ENCODE peak calls at places on chromosomes 5 and 9, in seven cellular contexts. One of them, this sample, is unnamed.

GRCh38 chr5:178791976-178792375 is 61.5 kb upstream of the ZNF354A start:
- DNase-seq in heart left ventricle: no peak
- DNase-seq in G401: no peak
- DNase-seq in GM12892: no peak
- DNase-seq in activated gamma-delta T cell treated with anti-CD3 and anti-CD28 coated beads, Interleukin-2, amount 50 U/mL, for 16 hours: no peak
- DNase-seq in GM13977: no peak
- DNase-seq in HS-27A: no peak
- DNase-seq in this sample: no peak

GRCh38 chr5:73311291-73312110 is 137.1 kb downstream of the FOXD1 start:
- DNase-seq in heart left ventricle: no peak
- DNase-seq in G401: no peak
- DNase-seq in GM12892: no peak
- DNase-seq in activated gamma-delta T cell treated with anti-CD3 and anti-CD28 coated beads, Interleukin-2, amount 50 U/mL, for 16 hours: no peak
- DNase-seq in GM13977: no peak
- DNase-seq in HS-27A: peak
- DNase-seq in this sample: peak

GRCh38 chr9:92133949-92134604 is 18.9 kb upstream of the SPTLC1 start:
- DNase-seq in heart left ventricle: peak
- DNase-seq in G401: peak
- DNase-seq in GM12892: peak
- DNase-seq in activated gamma-delta T cell treated with anti-CD3 and anti-CD28 coated beads, Interleukin-2, amount 50 U/mL, for 16 hours: peak
- DNase-seq in GM13977: peak
- DNase-seq in HS-27A: peak
- DNase-seq in this sample: no peak

GRCh38 chr9:1722404-1722803 is 292.7 kb upstream of the SMARCA2 start:
- DNase-seq in heart left ventricle: no peak
- DNase-seq in G401: no peak
- DNase-seq in GM12892: no peak
- DNase-seq in activated gamma-delta T cell treated with anti-CD3 and anti-CD28 coated beads, Interleukin-2, amount 50 U/mL, for 16 hours: no peak
- DNase-seq in GM13977: no peak
- DNase-seq in HS-27A: no peak
- DNase-seq in this sample: no peak

GRCh38 chr5:131786036-131786435 is 10.8 kb downstream of the FNIP1 start:
- DNase-seq in heart left ventricle: no peak
- DNase-seq in G401: no peak
- DNase-seq in GM12892: no peak
- DNase-seq in activated gamma-delta T cell treated with anti-CD3 and anti-CD28 coated beads, Interleukin-2, amount 50 U/mL, for 16 hours: no peak
- DNase-seq in GM13977: no peak
- DNase-seq in HS-27A: no peak
- DNase-seq in this sample: no peak

GRCh38 chr5:34500236-34500836 is 155.8 kb upstream of the RAI14 start:
- DNase-seq in heart left ventricle: no peak
- DNase-seq in G401: no peak
- DNase-seq in GM12892: no peak
- DNase-seq in activated gamma-delta T cell treated with anti-CD3 and anti-CD28 coated beads, Interleukin-2, amount 50 U/mL, for 16 hours: no peak
- DNase-seq in GM13977: no peak
- DNase-seq in HS-27A: no peak
- DNase-seq in this sample: no peak

GRCh38 chr5:124923131-124923530 is 176.7 kb upstream of the ZNF608 start:
- DNase-seq in heart left ventricle: no peak
- DNase-seq in G401: peak
- DNase-seq in GM12892: no peak
- DNase-seq in activated gamma-delta T cell treated with anti-CD3 and anti-CD28 coated beads, Interleukin-2, amount 50 U/mL, for 16 hours: no peak
- DNase-seq in GM13977: no peak
- DNase-seq in HS-27A: no peak
- DNase-seq in this sample: no peak

GRCh38 chr5:157821822-157822622 is 36.9 kb downstream of the CLINT1 start:
- DNase-seq in heart left ventricle: no peak
- DNase-seq in G401: no peak
- DNase-seq in GM12892: no peak
- DNase-seq in activated gamma-delta T cell treated with anti-CD3 and anti-CD28 coated beads, Interleukin-2, amount 50 U/mL, for 16 hours: no peak
- DNase-seq in GM13977: no peak
- DNase-seq in HS-27A: no peak
- DNase-seq in this sample: no peak

GRCh38 chr9:15400281-15400941 is 22.3 kb upstream of the SNAPC3 start:
- DNase-seq in heart left ventricle: no peak
- DNase-seq in G401: no peak
- DNase-seq in GM12892: no peak
- DNase-seq in activated gamma-delta T cell treated with anti-CD3 and anti-CD28 coated beads, Interleukin-2, amount 50 U/mL, for 16 hours: no peak
- DNase-seq in GM13977: no peak
- DNase-seq in HS-27A: no peak
- DNase-seq in this sample: no peak

GRCh38 chr9:96140401-96141180 is 161.4 kb downstream of the HSD17B3 start:
- DNase-seq in heart left ventricle: no peak
- DNase-seq in G401: no peak
- DNase-seq in GM12892: no peak
- DNase-seq in activated gamma-delta T cell treated with anti-CD3 and anti-CD28 coated beads, Interleukin-2, amount 50 U/mL, for 16 hours: no peak
- DNase-seq in GM13977: no peak
- DNase-seq in HS-27A: no peak
- DNase-seq in this sample: no peak

GRCh38 chr9:80957806-80958205 is 731.5 kb downstream of the TLE1 start:
- DNase-seq in heart left ventricle: no peak
- DNase-seq in G401: no peak
- DNase-seq in GM12892: no peak
- DNase-seq in activated gamma-delta T cell treated with anti-CD3 and anti-CD28 coated beads, Interleukin-2, amount 50 U/mL, for 16 hours: no peak
- DNase-seq in GM13977: no peak
- DNase-seq in HS-27A: no peak
- DNase-seq in this sample: no peak

GRCh38 chr5:95938766-95939165 is 22.9 kb downstream of the ELL2 start:
- DNase-seq in heart left ventricle: no peak
- DNase-seq in G401: no peak
- DNase-seq in GM12892: no peak
- DNase-seq in activated gamma-delta T cell treated with anti-CD3 and anti-CD28 coated beads, Interleukin-2, amount 50 U/mL, for 16 hours: no peak
- DNase-seq in GM13977: no peak
- DNase-seq in HS-27A: no peak
- DNase-seq in this sample: no peak

GRCh38 chr5:27437594-27438200 is 399.3 kb upstream of the CDH9 start:
- DNase-seq in heart left ventricle: no peak
- DNase-seq in G401: no peak
- DNase-seq in GM12892: no peak
- DNase-seq in activated gamma-delta T cell treated with anti-CD3 and anti-CD28 coated beads, Interleukin-2, amount 50 U/mL, for 16 hours: no peak
- DNase-seq in GM13977: peak
- DNase-seq in HS-27A: no peak
- DNase-seq in this sample: no peak

GRCh38 chr9:133959966-133960567 is 32.1 kb downstream of the VAV2 start:
- DNase-seq in heart left ventricle: no peak
- DNase-seq in G401: no peak
- DNase-seq in GM12892: no peak
- DNase-seq in activated gamma-delta T cell treated with anti-CD3 and anti-CD28 coated beads, Interleukin-2, amount 50 U/mL, for 16 hours: no peak
- DNase-seq in GM13977: no peak
- DNase-seq in HS-27A: no peak
- DNase-seq in this sample: no peak

GRCh38 chr5:32462618-32463017 is 18.1 kb upstream of the ZFR start:
- DNase-seq in heart left ventricle: no peak
- DNase-seq in G401: no peak
- DNase-seq in GM12892: no peak
- DNase-seq in activated gamma-delta T cell treated with anti-CD3 and anti-CD28 coated beads, Interleukin-2, amount 50 U/mL, for 16 hours: no peak
- DNase-seq in GM13977: no peak
- DNase-seq in HS-27A: peak
- DNase-seq in this sample: no peak

GRCh38 chr9:133543772-133544467 is 9.4 kb downstream of the ADAMTSL2 start:
- DNase-seq in heart left ventricle: no peak
- DNase-seq in G401: no peak
- DNase-seq in GM12892: no peak
- DNase-seq in activated gamma-delta T cell treated with anti-CD3 and anti-CD28 coated beads, Interleukin-2, amount 50 U/mL, for 16 hours: no peak
- DNase-seq in GM13977: no peak
- DNase-seq in HS-27A: no peak
- DNase-seq in this sample: no peak

GRCh38 chr5:53343187-53343586 is 137.2 kb upstream of the FST start:
- DNase-seq in heart left ventricle: no peak
- DNase-seq in G401: no peak
- DNase-seq in GM12892: no peak
- DNase-seq in activated gamma-delta T cell treated with anti-CD3 and anti-CD28 coated beads, Interleukin-2, amount 50 U/mL, for 16 hours: no peak
- DNase-seq in GM13977: no peak
- DNase-seq in HS-27A: peak
- DNase-seq in this sample: peak

GRCh38 chr5:33892419-33893151 is 795 bp upstream of the ADAMTS12 start:
- DNase-seq in heart left ventricle: no peak
- DNase-seq in G401: no peak
- DNase-seq in GM12892: no peak
- DNase-seq in activated gamma-delta T cell treated with anti-CD3 and anti-CD28 coated beads, Interleukin-2, amount 50 U/mL, for 16 hours: no peak
- DNase-seq in GM13977: no peak
- DNase-seq in HS-27A: peak
- DNase-seq in this sample: peak

This sample was measured in brain pericyte.